ENCODE peak calls at places on chromosomes 11 and 22, in ten cellular contexts. P, D, S, X, U, N, A, E, O and K are unnamed samples.

GRCh38 chr11:108203075-108203474 is 19.4 kb downstream of the NPAT start:
- DNase-seq in A (no peak), S (no peak), X (no peak), E (no peak), U (no peak), D (no peak), O (no peak), P (no peak), N (no peak), K (no peak)

GRCh38 chr11:45233121-45233803 is 52.9 kb downstream of the SYT13 start:
- DNase-seq in P (peak), E (no peak), A (peak), S (peak), N (peak), O (peak), U (peak), D (no peak), X (peak), K (peak)

GRCh38 chr11:70739811-70740474 is 341.6 kb downstream of the CTTN start:
- DNase-seq in S (peak), X (no peak), O (no peak), U (no peak), D (no peak), E (no peak), A (no peak), P (no peak), N (no peak), K (no peak)

GRCh38 chr11:26187639-26188038 is 144.3 kb upstream of the ANO3 start:
- DNase-seq in N (peak), S (no peak), D (no peak), E (no peak), A (peak), P (no peak), X (peak), O (no peak), U (no peak), K (peak)

GRCh38 chr11:123381817-123382554 is 48.1 kb upstream of the GRAMD1B start:
- DNase-seq in E (no peak), N (no peak), X (no peak), O (no peak), D (no peak), S (no peak), P (no peak), U (no peak), A (no peak), K (no peak)

GRCh38 chr11:70103256-70103975 is 25.3 kb downstream of the ANO1 start:
- DNase-seq in N (no peak), O (no peak), P (no peak), U (no peak), X (no peak), A (no peak), S (no peak), D (no peak), E (no peak), K (no peak)

GRCh38 chr11:112134473-112134872 is 29.4 kb downstream of the IL18 start:
- DNase-seq in P (no peak), X (no peak), O (no peak), E (no peak), S (no peak), D (no peak), A (no peak), U (no peak), N (no peak), K (no peak)

GRCh38 chr22:24582111-24582814 is 10.6 kb downstream of the LRRC75B start:
- DNase-seq in N (no peak), D (no peak), U (no peak), E (no peak), P (no peak), X (no peak), O (no peak), S (peak), A (no peak), K (no peak)

GRCh38 chr22:30204742-30205111 is 41.8 kb downstream of the LIF start:
- DNase-seq in P (peak), D (no peak), S (no peak), U (no peak), O (no peak), A (peak), N (peak), X (peak), E (peak), K (peak)

GRCh38 chr11:80317612-80318011 is 876.8 kb upstream of the TENM4 start:
- DNase-seq in S (no peak), D (no peak), X (no peak), O (no peak), A (no peak), P (no peak), E (no peak), N (no peak), U (no peak), K (no peak)

GRCh38 chr11:1840780-1841480 is 2.1 kb downstream of the TNNI2 start:
- DNase-seq in P (no peak), U (no peak), S (peak), A (no peak), N (no peak), D (no peak), X (no peak), O (no peak), E (no peak), K (no peak)

GRCh38 chr22:38732251-38732815 is 23.5 kb downstream of the SUN2 start:
- DNase-seq in S (peak), A (no peak), N (no peak), P (peak), E (no peak), O (no peak), U (no peak), D (no peak), X (no peak), K (no peak)

GRCh38 chr11:77124041-77124440 is 4.0 kb upstream of the MYO7A start:
- DNase-seq in O (no peak), N (no peak), D (no peak), P (no peak), S (no peak), U (no peak), X (no peak), E (no peak), A (no peak), K (no peak)

GRCh38 chr22:24420072-24420976 is 7.1 kb upstream of the ADORA2A start:
- DNase-seq in N (no peak), A (no peak), U (no peak), P (no peak), D (no peak), E (no peak), O (no peak), S (peak), X (no peak), K (no peak)

GRCh38 chr11:126153999-126154398 is 57.5 kb downstream of the RPUSD4 start:
- DNase-seq in X (peak), O (no peak), E (peak), D (peak), S (peak), U (no peak), N (peak), P (no peak), A (peak), K (peak)

GRCh38 chr11:120590472-120590871 is 78.9 kb downstream of the GRIK4 start:
- DNase-seq in A (no peak), E (no peak), N (no peak), X (peak), D (no peak), U (no peak), O (no peak), S (no peak), P (no peak), K (no peak)

GRCh38 chr11:69044111-69045013 is 4.4 kb upstream of the TPCN2 start:
- DNase-seq in D (peak), E (peak), S (peak), U (no peak), X (peak), A (peak), P (peak), N (peak), O (peak), K (peak)

GRCh38 chr11:60970369-60970774 is 1.1 kb upstream of the CD6 start:
- DNase-seq in X (peak), E (no peak), U (peak), P (peak), D (no peak), O (no peak), N (peak), S (peak), A (no peak), K (peak)

GRCh38 chr11:60310407-60310998 is 16.6 kb upstream of the MS4A6E start:
- DNase-seq in E (no peak), A (no peak), N (no peak), S (no peak), U (peak), D (no peak), P (no peak), X (no peak), O (no peak), K (no peak)

GRCh38 chr11:77473001-77473800 is 693 bp downstream of the PAK1 start:
- DNase-seq in X (peak), P (peak), E (no peak), S (peak), A (no peak), U (peak), O (peak), N (peak), D (no peak), K (no peak)

GRCh38 chr11:6616596-6617250 is 2.5 kb downstream of the TPP1 start:
- DNase-seq in X (no peak), A (no peak), N (no peak), U (no peak), E (no peak), P (no peak), D (no peak), O (no peak), S (no peak), K (no peak)

GRCh38 chr22:17647452-17647851 is 8.9 kb downstream of the BCL2L13 start:
- DNase-seq in O (no peak), X (no peak), S (no peak), U (no peak), D (no peak), N (no peak), P (no peak), A (no peak), E (no peak), K (no peak)

GRCh38 chr11:1126491-1126926 is 31.2 kb upstream of the MUC5AC start:
- DNase-seq in A (no peak), D (no peak), U (no peak), S (peak), O (no peak), X (no peak), E (no peak), N (no peak), P (no peak), K (no peak)

GRCh38 chr22:20107951-20108756 is 7.8 kb upstream of the RANBP1 start:
- DNase-seq in S (peak), D (no peak), X (no peak), U (no peak), A (no peak), P (no peak), N (no peak), O (no peak), E (no peak), K (no peak)

GRCh38 chr22:49767355-49768062 is 60.2 kb downstream of the BRD1 start:
- DNase-seq in D (peak), P (peak), U (peak), O (peak), S (peak), X (peak), A (peak), E (no peak), N (peak), K (peak)

GRCh38 chr11:59212744-59213573 is at the start of gene MPEG1:
- DNase-seq in U (no peak), O (no peak), D (no peak), P (no peak), A (no peak), N (no peak), X (no peak), S (no peak), E (no peak), K (no peak)

GRCh38 chr11:43397251-43397650 is 38.5 kb downstream of the TTC17 start:
- DNase-seq in A (no peak), U (no peak), O (no peak), S (no peak), P (no peak), D (no peak), N (no peak), X (no peak), E (no peak), K (no peak)

GRCh38 chr11:104098132-104098531 is 61.7 kb downstream of the DDI1 start:
- DNase-seq in X (no peak), P (no peak), E (no peak), O (no peak), D (no peak), U (no peak), N (no peak), S (no peak), A (no peak), K (no peak)

GRCh38 chr22:39647836-39648500 is 77.4 kb downstream of the CACNA1I start:
- DNase-seq in A (no peak), X (no peak), D (no peak), O (no peak), U (no peak), S (no peak), P (no peak), N (no peak), E (no peak), K (no peak)

GRCh38 chr11:73931951-73932350 is 18.9 kb upstream of the DNAJB13 start:
- DNase-seq in E (no peak), S (no peak), A (no peak), O (no peak), N (no peak), X (no peak), D (no peak), U (no peak), P (no peak), K (no peak)